ENCODE peak calls at places on chromosomes 16 and 17, in four cellular contexts. Y, L, D and O are unnamed samples.

GRCh38 chr16:78060295-78060694 is 37.9 kb downstream of the CLEC3A start:
- DNase-seq in Y (no peak), L (no peak), D (no peak), O (no peak)

GRCh38 chr17:34675605-34676004 is 96.2 kb downstream of the TMEM132E start:
- DNase-seq in Y (no peak), L (peak; percentile 22), D (no peak), O (no peak)

GRCh38 chr17:71329310-71330098 is 791.3 kb upstream of the SOX9 start:
- DNase-seq in Y (no peak), L (no peak), D (no peak), O (peak; percentile 89)

GRCh38 chr17:5272313-5272712 is 9.8 kb upstream of the RABEP1 start:
- DNase-seq in Y (no peak), L (no peak), D (no peak), O (no peak)

GRCh38 chr16:85056211-85056748 is 28.7 kb downstream of the KIAA0513 start:
- DNase-seq in Y (peak; percentile 36), L (peak; percentile 57), D (no peak), O (peak; percentile 63)

GRCh38 chr16:67762385-67762784 is 43.3 kb upstream of the GFOD2 start:
- DNase-seq in Y (no peak), L (no peak), D (no peak), O (no peak)

GRCh38 chr17:28370035-28370743 is at the start of gene VTN:
- DNase-seq in Y (peak; percentile 45), L (peak; percentile 89), D (no peak), O (peak; percentile 97)

GRCh38 chr17:77002103-77003045 is 134.2 kb downstream of the MGAT5B start:
- DNase-seq in Y (peak; percentile 75), L (no peak), D (no peak), O (peak; percentile 71)

GRCh38 chr17:1252203-1252608 is 18.0 kb upstream of the BHLHA9 start:
- DNase-seq in Y (no peak), L (no peak), D (no peak), O (peak; percentile 26)

GRCh38 chr16:76265434-76266045 is 11.7 kb upstream of the CNTNAP4 start:
- DNase-seq in Y (peak; percentile 1), L (peak; percentile 76), D (peak; percentile 92), O (peak; percentile 84)

GRCh38 chr17:40320771-40321501 is 12.0 kb downstream of the RARA start:
- DNase-seq in Y (no peak), L (no peak), D (no peak), O (no peak)

GRCh38 chr17:73697872-73698271 is 53.6 kb upstream of the SDK2 start:
- DNase-seq in Y (no peak), L (peak; percentile 78), D (peak; percentile 46), O (peak; percentile 25)

GRCh38 chr17:155576-155975 is 18.2 kb downstream of the SCGB1C2 start:
- DNase-seq in Y (no peak), L (no peak), D (no peak), O (no peak)

GRCh38 chr17:80968602-80969029 is 23.0 kb upstream of the CHMP6 start:
- DNase-seq in Y (peak; percentile 49), L (no peak), D (no peak), O (no peak)

GRCh38 chr16:14510939-14511797 is 118.9 kb downstream of the PARN start:
- DNase-seq in Y (peak; percentile 74), L (no peak), D (no peak), O (no peak)

GRCh38 chr17:79844869-79845600 is 5.8 kb upstream of the CBX4 start:
- DNase-seq in Y (no peak), L (peak; percentile 83), D (peak; percentile 88), O (no peak)

GRCh38 chr16:2963611-2964415 is at the start of gene KREMEN2:
- DNase-seq in Y (no peak), L (peak; percentile 90), D (peak; percentile 87), O (peak; percentile 90)

GRCh38 chr17:68182940-68183551 is 64.8 kb upstream of the AMZ2 start:
- DNase-seq in Y (no peak), L (peak; percentile 84), D (no peak), O (peak; percentile 83)

GRCh38 chr17:48444531-48445247 is 14.7 kb upstream of the SKAP1 start:
- DNase-seq in Y (no peak), L (no peak), D (no peak), O (no peak)

GRCh38 chr17:59266748-59267147 is 46.4 kb downstream of the GDPD1 start:
- DNase-seq in Y (no peak), L (no peak), D (no peak), O (no peak)

GRCh38 chr16:48535831-48536599 is 74.0 kb downstream of the N4BP1 start:
- DNase-seq in Y (peak; percentile 31), L (no peak), D (no peak), O (no peak)

GRCh38 chr17:16013943-16014407 is 14.4 kb downstream of the TTC19 start:
- DNase-seq in Y (peak; percentile 91), L (no peak), D (no peak), O (peak; percentile 45)

GRCh38 chr16:67181346-67181745 is 2.4 kb downstream of the MATCAP1 start:
- DNase-seq in Y (peak; percentile 92), L (no peak), D (no peak), O (no peak)

GRCh38 chr17:45092932-45093430 is 31.9 kb downstream of the NMT1 start:
- DNase-seq in Y (peak; percentile 99), L (no peak), D (no peak), O (peak; percentile 55)
- H4K5ac ChIP-seq in Y (peak overlapping the region; percentile 84), L (no peak overlapping the region), D (no peak overlapping the region), O (no peak overlapping the region)

GRCh38 chr16:24731722-24732419 is 2.4 kb downstream of the TNRC6A start:
- DNase-seq in Y (no peak), L (no peak), D (no peak), O (no peak)

GRCh38 chr16:24730914-24731313 is 1.5 kb downstream of the TNRC6A start:
- DNase-seq in Y (no peak), L (no peak), D (no peak), O (no peak)

GRCh38 chr16:24729243-24729966 is at the start of gene TNRC6A:
- DNase-seq in Y (peak; percentile 86), L (peak; percentile 92), D (peak; percentile 94), O (peak; percentile 95)

GRCh38 chr16:24728891-24729242 is 584 bp upstream of the TNRC6A start:
- DNase-seq in Y (no peak), L (no peak), D (no peak), O (no peak)

GRCh38 chr16:24729967-24730815 is 740 bp downstream of the TNRC6A start:
- DNase-seq in Y (peak; percentile 18), L (no peak), D (no peak), O (peak; percentile 38)
- H2BK120ac ChIP-seq in Y (peak overlapping the region; percentile 53), L (no peak overlapping the region), D (peak overlapping the region; percentile 55), O (peak overlapping the region; percentile 95)

DNA sequence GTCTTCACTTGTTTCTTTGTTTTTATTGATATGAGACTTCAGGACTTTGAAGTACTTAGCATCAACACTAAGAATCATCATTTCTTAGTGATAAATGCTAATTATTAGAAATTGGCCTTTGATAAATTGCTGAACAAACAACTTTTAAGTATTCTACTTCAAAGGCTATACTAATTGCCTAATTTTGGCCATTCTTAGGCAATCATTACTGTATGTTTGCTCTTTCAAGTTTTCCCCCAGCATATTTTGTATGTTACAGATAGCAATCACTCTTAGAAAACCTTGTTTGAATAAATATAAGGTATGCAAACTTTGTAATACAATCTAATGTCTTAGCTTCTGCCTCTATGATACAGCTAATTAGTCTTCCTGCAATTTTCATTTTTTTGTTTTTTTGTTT is 46.0 kb downstream of the NQO1 start:
- DNase-seq in Y (no peak), L (no peak), D (no peak), O (no peak)
- H3K27ac ChIP-seq in Y (no peak overlapping the region), L (no peak overlapping the region), D (no peak overlapping the region), O (no peak overlapping the region)

GRCh38 chr16:5220705-5221104 is 123.1 kb upstream of the EEF2KMT start:
- DNase-seq in Y (no peak), L (no peak), D (no peak), O (no peak)
- H4K5ac ChIP-seq in Y (no peak overlapping the region), L (no peak overlapping the region), D (no peak overlapping the region), O (no peak overlapping the region)

GRCh38 chr16:29961127-29961478 is 776 bp upstream of the TMEM219 start:
- DNase-seq in Y (no peak), L (no peak), D (no peak), O (no peak)

GRCh38 chr16:29961479-29962343 is at the start of gene TMEM219:
- DNase-seq in Y (peak; percentile 83), L (peak; percentile 89), D (peak; percentile 96), O (peak; percentile 92)

GRCh38 chr16:29963021-29963743 is 1.3 kb downstream of the TMEM219 start:
- DNase-seq in Y (no peak), L (no peak), D (no peak), O (no peak)

GRCh38 chr16:29959293-29959692 is 2.6 kb upstream of the TMEM219 start:
- DNase-seq in Y (no peak), L (no peak), D (no peak), O (no peak)

GRCh38 chr16:29962344-29962994 is 590 bp downstream of the TMEM219 start:
- DNase-seq in Y (peak; percentile 27), L (no peak), D (no peak), O (no peak)
- H2BK120ac ChIP-seq in Y (peak overlapping the region; percentile 9), L (no peak overlapping the region), D (no peak overlapping the region), O (no peak overlapping the region)

GRCh38 chr17:57106107-57106835 is 21.2 kb downstream of the AKAP1 start:
- DNase-seq in Y (no peak), L (peak; percentile 80), D (peak; percentile 70), O (peak; percentile 47)
- H3K27ac ChIP-seq in Y (no peak overlapping the region), L (no peak overlapping the region), D (no peak overlapping the region), O (no peak overlapping the region)

GRCh38 chr16:86258713-86259112 is 251.6 kb upstream of the FOXF1 start:
- DNase-seq in Y (peak; percentile 89), L (no peak), D (no peak), O (no peak)
- H4K5ac ChIP-seq in Y (peak overlapping the region; percentile 100), L (no peak overlapping the region), D (no peak overlapping the region), O (no peak overlapping the region)